ENCODE peak calls at places on chromosomes 7 and 10, in four cellular contexts. J is H1, F is HepG2, H is K562. S is an unnamed sample.

GRCh38 chr10:126054191-126054590 is 157.8 kb downstream of the FANK1 start:
- DNase-seq in H (no peak), J (no peak), F (no peak), S (no peak)

GRCh38 chr10:30781571-30782542 is 152.3 kb upstream of the LYZL2 start:
- DNase-seq in J (no peak), H (no peak), F (no peak), S (no peak)

GRCh38 chr10:11612004-11613001 is 853 bp upstream of the USP6NL start:
- DNase-seq in H (peak; percentile 86), F (no peak), J (no peak), S (no peak)

GRCh38 chr10:76080406-76080805 is 649.0 kb downstream of the LRMDA start:
- DNase-seq in J (no peak), H (no peak), F (no peak), S (no peak)

GRCh38 chr10:98920807-98921206 is 314.8 kb downstream of the HPSE2 start:
- DNase-seq in H (peak; percentile 11), J (no peak), F (no peak), S (no peak)

GRCh38 chr10:17235136-17235535 is 7.1 kb downstream of the VIM start:
- DNase-seq in H (no peak), F (no peak), J (no peak), S (no peak)

GRCh38 chr7:54967384-54967783 is 51.4 kb upstream of the EGFR start:
- DNase-seq in H (no peak), F (peak; percentile 22), J (no peak), S (no peak)

GRCh38 chr7:44225566-44226395 is 25.0 kb downstream of the YKT6 start:
- DNase-seq in H (no peak), J (no peak), F (no peak), S (no peak)

GRCh38 chr7:149708026-149708425 is 65.4 kb downstream of the ZNF467 start:
- DNase-seq in H (no peak), F (no peak), J (no peak), S (no peak)

GRCh38 chr7:94650137-94650536 is 5.8 kb downstream of the SGCE start:
- DNase-seq in J (no peak), H (no peak), F (no peak), S (no peak)

GRCh38 chr7:79668292-79668691 is 214.8 kb upstream of the MAGI2 start:
- DNase-seq in F (no peak), J (no peak), H (no peak), S (no peak)

GRCh38 chr10:61452229-61452651 is 941 bp downstream of the TMEM26 start:
- DNase-seq in J (peak; percentile 78), F (no peak), H (no peak), S (no peak)

DNA sequence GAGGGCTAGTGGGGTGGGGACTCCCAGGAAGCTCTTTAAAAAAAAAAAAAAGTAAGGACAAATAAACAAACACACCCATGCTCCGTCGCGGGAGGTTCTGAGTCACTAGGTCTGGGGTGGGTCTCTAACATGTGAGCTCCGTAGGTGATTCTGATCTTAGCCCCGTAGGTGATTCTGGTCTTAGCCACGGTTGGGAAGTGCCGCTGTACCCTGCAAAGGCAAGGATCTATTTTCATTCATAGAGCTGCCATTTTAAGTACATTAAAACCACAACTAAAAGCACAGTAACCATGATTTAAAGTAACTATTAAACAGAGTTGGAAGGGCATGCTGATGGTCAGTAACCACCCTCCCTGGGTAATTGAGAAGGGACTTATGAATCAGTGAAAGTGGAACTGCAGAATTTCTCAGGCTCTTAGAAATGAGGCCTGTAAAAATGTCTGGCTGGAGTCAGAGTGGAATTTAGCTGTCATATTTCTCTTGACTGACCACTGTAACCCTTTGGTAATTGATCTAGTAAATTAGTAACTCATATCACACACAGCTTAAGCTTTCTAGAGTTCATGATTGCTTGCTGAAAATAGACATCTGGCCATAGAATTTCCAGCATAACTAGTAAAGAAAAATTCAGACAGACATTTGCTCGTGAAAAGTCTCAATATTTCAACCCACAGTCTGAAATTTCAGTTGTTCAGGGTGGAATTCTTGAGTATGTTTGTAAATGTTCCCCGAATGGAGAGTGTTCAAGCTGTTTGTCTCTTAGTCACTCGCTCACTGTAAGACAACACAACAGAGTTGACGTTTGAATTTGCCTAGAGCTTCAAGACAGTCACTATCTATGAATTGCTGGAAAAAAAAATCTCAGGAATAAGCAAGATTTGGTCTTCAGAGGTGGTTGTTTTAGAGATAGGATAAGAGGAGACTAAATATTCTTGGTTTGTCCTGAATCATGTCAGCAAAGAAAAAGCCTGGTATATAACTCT is 34.2 kb upstream of the TCF7L2 start:
- DNase-seq in F (peak; percentile 58), J (no peak), H (peak; percentile 34), S (peak; percentile 7)
- TF ChIP-seq BRCA1 in F (no peak), J (no peak), H (no peak), S (no peak)

GRCh38 chr10:132164801-132165278 is 21.9 kb upstream of the DPYSL4 start:
- DNase-seq in J (no peak), H (peak; percentile 14), F (peak; percentile 35), S (no peak)

GRCh38 chr10:132163826-132164515 is 22.8 kb upstream of the DPYSL4 start:
- DNase-seq in H (no peak), F (no peak), J (no peak), S (no peak)

GRCh38 chr10:132162590-132163277 is 24.0 kb upstream of the DPYSL4 start:
- DNase-seq in F (no peak), J (no peak), H (no peak), S (no peak)

GRCh38 chr10:132163278-132163765 is 23.4 kb upstream of the DPYSL4 start:
- DNase-seq in F (peak; percentile 33), J (peak; percentile 95), H (peak; percentile 84), S (no peak)

DNA sequence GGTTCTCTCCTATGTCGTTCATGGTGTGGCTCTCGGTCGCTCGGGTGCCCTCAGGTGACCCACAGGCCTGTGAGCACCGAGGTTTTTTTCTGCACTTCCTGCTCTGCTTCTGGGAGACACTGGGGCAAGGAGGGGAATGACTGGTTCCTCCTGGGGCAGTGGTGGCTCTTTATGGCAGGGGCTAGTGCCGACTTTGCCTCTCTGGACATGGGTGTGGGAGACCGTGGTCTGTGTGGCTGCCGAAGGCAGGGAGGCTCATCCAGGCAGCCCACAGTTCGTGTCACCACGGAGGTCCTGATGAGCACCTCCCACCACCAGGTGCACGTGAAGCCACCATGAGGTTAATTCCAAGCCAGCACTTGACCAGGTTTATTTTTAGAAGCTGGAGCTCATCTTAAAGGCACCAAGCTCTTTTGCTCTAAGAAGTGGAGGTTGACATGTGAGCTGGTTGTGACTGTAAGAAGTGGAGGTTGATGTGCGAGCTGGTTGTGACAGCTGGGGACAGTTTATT is 24.7 kb upstream of the DPYSL4 start:
- DNase-seq in J (no peak), F (no peak), H (no peak), S (no peak)
- TF ChIP-seq BRCA1 in J (no peak), F (no peak), H (no peak), S (no peak)

DNA sequence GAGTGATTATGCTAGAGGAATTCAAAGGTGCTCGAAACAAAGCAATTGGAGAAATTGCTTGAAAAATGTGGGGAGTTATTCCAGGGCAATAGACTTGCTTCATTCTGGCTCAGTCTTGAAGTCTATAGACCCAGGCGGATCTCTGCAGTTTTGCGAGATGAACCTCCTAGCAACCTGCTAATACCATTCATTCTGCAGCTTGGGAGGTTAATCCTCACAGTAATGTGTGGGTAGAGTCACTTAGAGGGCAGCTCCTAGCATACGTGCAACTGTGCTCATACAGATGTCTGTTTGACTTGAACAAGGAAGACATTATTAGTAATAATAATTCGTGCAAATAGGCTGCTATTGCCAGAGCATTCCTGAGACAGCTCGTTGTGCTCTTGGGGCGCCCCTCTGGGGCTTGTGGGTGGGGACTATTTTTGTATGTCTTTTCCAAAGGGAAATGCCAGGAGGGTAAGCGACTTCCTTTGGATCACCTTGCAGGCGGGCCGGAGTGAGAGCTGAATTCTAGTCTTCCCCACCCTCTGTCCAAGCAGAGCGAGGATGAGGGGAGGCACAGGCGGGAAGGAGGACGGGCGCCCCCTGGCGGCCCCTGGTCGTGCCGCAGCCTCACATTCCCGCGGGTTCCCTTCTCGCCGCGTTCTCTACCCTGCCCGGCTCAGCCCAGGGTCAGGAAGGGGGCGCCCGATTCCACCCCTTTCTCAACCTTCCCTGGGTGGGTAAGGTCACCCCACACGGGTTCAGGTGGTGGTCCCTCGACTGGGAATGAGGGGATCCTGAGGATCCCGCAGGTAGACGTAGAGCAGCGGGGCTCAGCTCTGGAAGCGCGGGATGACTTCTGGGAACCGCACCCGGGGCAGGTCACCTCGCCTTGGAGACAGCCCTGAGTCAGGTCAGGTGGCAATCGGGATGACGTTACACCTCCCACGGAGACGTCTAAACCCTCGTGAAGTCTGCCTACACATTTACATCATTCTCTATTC is 241.5 kb downstream of the PHTF2 start:
- DNase-seq in J (peak; percentile 95), F (no peak), H (peak; percentile 76), S (no peak)
- TF ChIP-seq BRCA1 in J (no peak), F (no peak), H (no peak), S (no peak)

GRCh38 chr7:137635874-137636273 is 210.9 kb downstream of the DGKI start:
- DNase-seq in J (no peak), H (no peak), F (no peak), S (no peak)

GRCh38 chr7:137633133-137633532 is 213.6 kb downstream of the DGKI start:
- DNase-seq in F (no peak), J (no peak), H (no peak), S (no peak)

GRCh38 chr7:137634356-137634755 is 212.4 kb downstream of the DGKI start:
- DNase-seq in H (no peak), F (no peak), J (no peak), S (no peak)

GRCh38 chr7:137636376-137636775 is 210.4 kb downstream of the DGKI start:
- DNase-seq in J (no peak), F (no peak), H (no peak), S (no peak)

GRCh38 chr7:137635132-137635531 is 211.6 kb downstream of the DGKI start:
- DNase-seq in F (no peak), J (no peak), H (no peak), S (no peak)
- TF ChIP-seq BRCA1 in F (no peak), J (no peak), H (no peak), S (no peak)

DNA sequence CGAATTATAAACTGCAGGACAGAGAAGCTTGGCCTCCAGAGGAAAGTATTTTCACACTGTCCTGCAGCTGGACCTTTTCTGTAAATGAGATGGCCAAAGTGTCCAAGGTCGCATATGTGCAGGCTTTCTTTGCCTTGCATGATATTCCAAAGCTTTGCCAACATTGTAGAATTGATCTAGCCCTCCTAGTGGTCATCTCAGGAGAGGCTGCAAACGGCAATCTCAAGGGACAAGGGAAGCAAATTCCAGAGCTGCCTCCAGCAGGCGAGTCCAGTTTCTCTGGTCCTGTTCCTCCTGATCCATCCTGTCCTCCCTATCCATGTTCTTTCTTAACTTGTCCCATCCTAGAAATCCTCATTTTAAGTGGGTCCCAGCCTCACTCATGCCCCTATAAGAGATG is 373.4 kb upstream of the PCDH15 start:
- DNase-seq in J (no peak), F (peak; percentile 8), H (no peak), S (no peak)
- TF ChIP-seq BRCA1 in J (no peak), F (no peak), H (no peak), S (no peak)

GRCh38 chr10:33416209-33416608 is 81.7 kb upstream of the NRP1 start:
- DNase-seq in F (no peak), H (no peak), J (no peak), S (no peak)
- TF ChIP-seq BRCA1 in F (no peak), H (no peak), J (no peak), S (no peak)

GRCh38 chr7:108014747-108015682 is 12.1 kb upstream of the LAMB1 start:
- DNase-seq in H (no peak), J (no peak), F (peak; percentile 95), S (no peak)
- TF ChIP-seq BRCA1 in H (no peak), J (no peak), F (no peak), S (no peak)

GRCh38 chr7:1986366-1987083 is 246.2 kb downstream of the MAD1L1 start:
- DNase-seq in H (no peak), F (no peak), J (no peak), S (no peak)
- TF ChIP-seq BRCA1 in H (no peak), F (no peak), J (no peak), S (no peak)

GRCh38 chr7:85191383-85191782 is 4.5 kb upstream of the SEMA3D start:
- DNase-seq in J (no peak), H (no peak), F (no peak), S (no peak)
- TF ChIP-seq BRCA1 in J (no peak), H (no peak), F (no peak), S (no peak)